ENCODE peak calls at places on chromosomes 16 and 17, in five cellular contexts. One of them, this sample, is unnamed.

GRCh38 chr17:16934836-16935235 is 37.1 kb downstream of the TNFRSF13B start:
- DNase-seq in testis: no peak
- DNase-seq in H54: no peak
- DNase-seq in HepG2: no peak
- DNase-seq in heart left ventricle: no peak
- DNase-seq in this sample: peak

GRCh38 chr17:37743875-37744632 is 805 bp downstream of the HNF1B start:
- DNase-seq in testis: no peak
- DNase-seq in H54: no peak
- DNase-seq in HepG2: peak
- DNase-seq in heart left ventricle: no peak
- DNase-seq in this sample: no peak

GRCh38 chr17:58316260-58316960 is 12.2 kb downstream of the TSPOAP1 start:
- DNase-seq in testis: no peak
- DNase-seq in H54: no peak
- DNase-seq in HepG2: no peak
- DNase-seq in heart left ventricle: no peak
- DNase-seq in this sample: peak

GRCh38 chr17:73005360-73005759 is 87.1 kb downstream of the SLC39A11 start:
- DNase-seq in testis: no peak
- DNase-seq in H54: no peak
- DNase-seq in HepG2: no peak
- DNase-seq in heart left ventricle: no peak
- DNase-seq in this sample: no peak

GRCh38 chr17:44971776-44972483 is 3.8 kb upstream of the C1QL1 start:
- DNase-seq in testis: no peak
- DNase-seq in H54: peak
- DNase-seq in HepG2: no peak
- DNase-seq in heart left ventricle: no peak
- DNase-seq in this sample: no peak

GRCh38 chr16:66549284-66550131 is at the start of gene TK2:
- DNase-seq in testis: peak
- DNase-seq in H54: peak
- DNase-seq in HepG2: peak
- DNase-seq in heart left ventricle: peak
- DNase-seq in this sample: peak

GRCh38 chr16:12881771-12882170 is 19.6 kb upstream of the SHISA9 start:
- DNase-seq in testis: no peak
- DNase-seq in H54: no peak
- DNase-seq in HepG2: no peak
- DNase-seq in heart left ventricle: no peak
- DNase-seq in this sample: no peak

GRCh38 chr16:27726621-27727275 is 176.8 kb downstream of the KATNIP start:
- DNase-seq in testis: no peak
- DNase-seq in H54: peak
- DNase-seq in HepG2: no peak
- DNase-seq in heart left ventricle: no peak
- DNase-seq in this sample: no peak

GRCh38 chr17:39096435-39097158 is 54.8 kb downstream of the PLXDC1 start:
- DNase-seq in testis: peak
- DNase-seq in H54: no peak
- DNase-seq in HepG2: no peak
- DNase-seq in heart left ventricle: peak
- DNase-seq in this sample: no peak

GRCh38 chr17:47719411-47720152 is 13.5 kb upstream of the TBX21 start:
- DNase-seq in testis: no peak
- DNase-seq in H54: peak
- DNase-seq in HepG2: no peak
- DNase-seq in heart left ventricle: no peak
- DNase-seq in this sample: no peak

DNA sequence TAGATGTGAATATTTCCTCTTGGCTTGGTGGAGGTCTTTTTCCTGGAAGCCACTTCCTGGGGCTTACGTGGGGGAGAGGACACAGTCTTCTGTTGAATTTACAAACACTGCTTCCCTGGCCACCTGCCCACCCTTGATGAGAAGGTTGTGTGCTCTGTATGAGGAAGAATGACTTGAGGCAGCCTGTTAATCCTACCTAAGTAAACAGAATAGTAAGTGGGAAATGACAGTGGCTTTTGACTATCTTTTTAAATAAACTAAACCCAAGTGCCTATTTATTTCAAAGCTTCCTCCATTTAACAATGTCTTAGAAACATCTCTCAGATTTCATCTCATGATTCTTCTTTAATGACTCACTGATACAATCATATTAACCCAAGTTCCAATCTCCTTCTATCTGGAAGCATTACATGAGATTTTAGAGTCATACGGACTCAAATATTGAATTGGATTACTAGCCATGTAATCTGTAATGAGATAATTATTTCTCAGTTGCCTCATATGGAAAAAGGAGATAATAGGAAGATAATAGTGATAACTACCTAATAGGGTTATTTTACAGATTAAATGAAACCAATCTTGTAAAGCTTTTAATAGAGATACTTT is 96.6 kb upstream of the SMIM36 start:
- DNase-seq in testis: peak
- DNase-seq in H54: no peak
- DNase-seq in HepG2: no peak
- DNase-seq in heart left ventricle: peak
- DNase-seq in this sample: peak
- TF ChIP-seq POLR2A in testis: no peak
- TF ChIP-seq POLR2A in H54: no peak
- TF ChIP-seq POLR2A in HepG2: no peak
- TF ChIP-seq POLR2A in heart left ventricle: no peak
- TF ChIP-seq POLR2A in this sample: no peak

GRCh38 chr16:89972244-89973234 is 24.0 kb downstream of the DEF8 start:
- DNase-seq in testis: peak
- DNase-seq in H54: peak
- DNase-seq in HepG2: peak
- DNase-seq in heart left ventricle: peak
- DNase-seq in this sample: peak
- TF ChIP-seq POLR2A in testis: peak
- TF ChIP-seq POLR2A in H54: peak
- TF ChIP-seq POLR2A in HepG2: peak
- TF ChIP-seq POLR2A in heart left ventricle: peak
- TF ChIP-seq POLR2A in this sample: peak

GRCh38 chr16:4799171-4799855 is 3.1 kb downstream of the ROGDI start:
- DNase-seq in testis: no peak
- DNase-seq in H54: no peak
- DNase-seq in HepG2: no peak
- DNase-seq in heart left ventricle: peak
- DNase-seq in this sample: no peak

GRCh38 chr16:4801962-4802658 is at the start of gene ROGDI:
- DNase-seq in testis: peak
- DNase-seq in H54: peak
- DNase-seq in HepG2: peak
- DNase-seq in heart left ventricle: peak
- DNase-seq in this sample: peak

GRCh38 chr16:4798456-4798855 is 3.3 kb downstream of the SMIM22 start:
- DNase-seq in testis: no peak
- DNase-seq in H54: no peak
- DNase-seq in HepG2: no peak
- DNase-seq in heart left ventricle: no peak
- DNase-seq in this sample: no peak

GRCh38 chr16:4801051-4801961 is 1.1 kb downstream of the ROGDI start:
- DNase-seq in testis: no peak
- DNase-seq in H54: no peak
- DNase-seq in HepG2: no peak
- DNase-seq in heart left ventricle: peak
- DNase-seq in this sample: no peak

DNA sequence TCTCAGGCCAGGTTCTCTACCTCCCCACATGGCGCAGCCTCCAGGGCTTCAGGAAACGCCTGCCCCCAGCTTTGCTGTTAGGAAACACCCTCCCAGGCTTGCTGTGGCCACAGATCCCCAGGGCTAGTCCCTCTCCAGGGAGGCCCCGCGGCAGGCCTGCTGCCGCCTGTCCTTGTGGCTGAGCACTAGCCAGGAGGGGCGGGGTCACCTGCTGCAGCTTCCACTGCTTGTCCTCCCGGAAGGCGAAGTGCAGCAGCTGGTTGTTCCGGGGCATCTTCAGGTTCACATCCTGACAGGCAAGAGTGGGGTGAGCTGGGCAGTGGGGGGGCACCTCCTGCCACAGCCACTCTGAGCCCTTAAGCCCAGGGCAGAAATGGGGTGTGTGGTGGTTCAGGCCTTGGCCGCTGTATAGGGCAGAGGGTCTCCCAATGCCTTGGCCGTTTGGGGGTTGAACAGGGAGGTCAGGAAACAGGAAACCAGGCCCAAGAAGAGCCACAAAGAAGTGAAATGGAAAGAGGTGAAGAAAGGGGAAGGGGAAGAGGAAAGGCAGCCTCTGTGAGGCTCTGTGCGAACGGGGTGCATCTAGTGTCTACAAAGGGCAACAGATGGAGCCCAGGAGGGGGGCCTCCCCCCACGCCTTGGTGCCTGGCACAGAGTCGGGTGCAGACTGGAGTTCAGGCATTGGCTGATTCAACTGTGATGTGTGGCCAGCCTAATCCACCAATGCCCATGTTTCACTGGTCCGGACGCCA is 2.0 kb downstream of the ROGDI start:
- DNase-seq in testis: peak
- DNase-seq in H54: no peak
- DNase-seq in HepG2: peak
- DNase-seq in heart left ventricle: peak
- DNase-seq in this sample: no peak
- TF ChIP-seq POLR2A in testis: no peak
- TF ChIP-seq POLR2A in H54: no peak
- TF ChIP-seq POLR2A in HepG2: no peak
- TF ChIP-seq POLR2A in heart left ventricle: no peak
- TF ChIP-seq POLR2A in this sample: no peak

GRCh38 chr16:3020604-3021448 is 658 bp downstream of the TNFRSF12A start:
- DNase-seq in testis: peak
- DNase-seq in H54: peak
- DNase-seq in HepG2: peak
- DNase-seq in heart left ventricle: peak
- DNase-seq in this sample: peak

GRCh38 chr16:3022697-3023414 is 886 bp downstream of the HCFC1R1 start:
- DNase-seq in testis: no peak
- DNase-seq in H54: peak
- DNase-seq in HepG2: no peak
- DNase-seq in heart left ventricle: peak
- DNase-seq in this sample: no peak

GRCh38 chr16:3022208-3022696 is 1.5 kb downstream of the HCFC1R1 start:
- DNase-seq in testis: peak
- DNase-seq in H54: peak
- DNase-seq in HepG2: peak
- DNase-seq in heart left ventricle: peak
- DNase-seq in this sample: peak

GRCh38 chr16:3020247-3020603 is at the start of gene TNFRSF12A:
- DNase-seq in testis: peak
- DNase-seq in H54: peak
- DNase-seq in HepG2: peak
- DNase-seq in heart left ventricle: peak
- DNase-seq in this sample: peak

DNA sequence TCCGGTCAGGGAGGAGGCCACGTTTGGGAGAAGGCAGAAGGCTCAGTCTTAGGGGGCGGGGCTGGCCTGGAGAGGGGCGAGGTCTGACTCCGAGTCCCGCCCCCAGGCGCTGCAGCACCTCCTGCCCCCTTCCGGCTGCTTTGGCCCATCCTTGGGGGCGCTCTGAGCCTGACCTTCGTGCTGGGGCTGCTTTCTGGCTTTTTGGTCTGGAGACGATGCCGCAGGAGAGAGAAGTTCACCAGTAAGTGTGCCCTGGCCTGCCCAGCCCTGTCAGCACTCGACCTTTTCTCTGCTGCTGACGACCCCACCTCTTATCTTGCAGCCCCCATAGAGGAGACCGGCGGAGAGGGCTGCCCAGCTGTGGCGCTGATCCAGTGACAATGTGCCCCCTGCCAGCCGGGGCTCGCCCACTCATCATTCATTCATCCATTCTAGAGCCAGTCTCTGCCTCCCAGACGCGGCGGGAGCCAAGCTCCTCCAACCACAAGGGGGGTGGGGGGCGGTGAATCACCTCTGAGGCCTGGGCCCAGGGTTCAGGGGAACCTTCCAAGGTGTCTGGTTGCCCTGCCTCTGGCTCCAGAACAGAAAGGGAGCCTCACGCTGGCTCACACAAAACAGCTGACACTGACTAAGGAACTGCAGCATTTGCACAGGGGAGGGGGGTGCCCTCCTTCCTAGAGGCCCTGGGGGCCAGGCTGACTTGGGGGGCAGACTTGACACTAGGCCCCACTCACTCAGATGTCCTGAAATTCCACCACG is 1.5 kb downstream of the TNFRSF12A start:
- DNase-seq in testis: peak
- DNase-seq in H54: peak
- DNase-seq in HepG2: peak
- DNase-seq in heart left ventricle: peak
- DNase-seq in this sample: peak
- TF ChIP-seq POLR2A in testis: no peak
- TF ChIP-seq POLR2A in H54: peak
- TF ChIP-seq POLR2A in HepG2: no peak
- TF ChIP-seq POLR2A in heart left ventricle: no peak
- TF ChIP-seq POLR2A in this sample: no peak

DNA sequence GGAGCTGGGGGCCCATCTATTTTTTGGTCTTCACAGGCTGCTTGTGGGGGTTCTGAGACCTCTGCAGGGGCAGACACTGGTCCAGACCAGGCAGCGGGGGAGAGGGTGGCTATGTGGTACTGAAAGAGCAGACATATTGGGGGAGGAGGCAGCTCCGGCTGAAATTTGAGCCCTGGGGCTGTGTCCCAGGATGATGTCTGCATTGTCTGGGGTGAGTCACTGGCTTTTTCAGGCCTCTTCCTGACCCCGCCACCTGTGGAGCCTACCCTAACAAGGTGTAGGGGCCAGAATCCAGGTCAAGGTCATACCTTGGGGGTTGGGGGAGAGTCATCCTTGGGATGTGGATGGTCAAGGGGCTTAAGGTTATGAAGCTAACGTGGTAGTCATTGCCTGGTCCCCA is 2.4 kb downstream of the CORO6 start:
- DNase-seq in testis: no peak
- DNase-seq in H54: peak
- DNase-seq in HepG2: no peak
- DNase-seq in heart left ventricle: no peak
- DNase-seq in this sample: peak
- TF ChIP-seq POLR2A in testis: no peak
- TF ChIP-seq POLR2A in H54: no peak
- TF ChIP-seq POLR2A in HepG2: no peak
- TF ChIP-seq POLR2A in heart left ventricle: no peak
- TF ChIP-seq POLR2A in this sample: no peak

GRCh38 chr16:75193730-75194444 is 13.1 kb downstream of the CTRB2 start:
- DNase-seq in testis: no peak
- DNase-seq in H54: no peak
- DNase-seq in HepG2: no peak
- DNase-seq in heart left ventricle: no peak
- DNase-seq in this sample: no peak
- TF ChIP-seq POLR2A in testis: no peak
- TF ChIP-seq POLR2A in H54: no peak
- TF ChIP-seq POLR2A in HepG2: no peak
- TF ChIP-seq POLR2A in heart left ventricle: no peak
- TF ChIP-seq POLR2A in this sample: no peak

GRCh38 chr17:4921320-4921719 is 10.8 kb upstream of the GP1BA start:
- DNase-seq in testis: no peak
- DNase-seq in H54: no peak
- DNase-seq in HepG2: no peak
- DNase-seq in heart left ventricle: no peak
- DNase-seq in this sample: no peak
- TF ChIP-seq POLR2A in testis: no peak
- TF ChIP-seq POLR2A in H54: no peak
- TF ChIP-seq POLR2A in HepG2: no peak
- TF ChIP-seq POLR2A in heart left ventricle: no peak
- TF ChIP-seq POLR2A in this sample: no peak